ENCODE peak calls at places on chromosomes 1 and 21, in four cellular contexts. V, J, H and K are unnamed samples.
A peak's percentile ranks its signal among the peaks of the same experiment; 100 is the strongest.

GRCh38 chr21:35206141-35207125 is 157.3 kb upstream of the RUNX1 start:
- DNase-seq in V (peak; percentile 45), H (no peak), J (no peak), K (no peak)

GRCh38 chr1:18580087-18580486 is 50.6 kb upstream of the PAX7 start:
- DNase-seq in H (no peak), V (no peak), J (no peak), K (no peak)

GRCh38 chr1:221715321-221716169 is 26.3 kb downstream of the DUSP10 start:
- DNase-seq in J (no peak), V (no peak), H (no peak), K (no peak)

GRCh38 chr1:31760901-31761470 is 3.2 kb downstream of the ADGRB2 start:
- DNase-seq in J (peak; percentile 55), V (peak; percentile 65), H (no peak), K (no peak)

GRCh38 chr1:160579216-160579701 is at the start of gene CD84:
- DNase-seq in V (no peak), H (no peak), J (no peak), K (no peak)

GRCh38 chr1:6652986-6653385 is 28.3 kb downstream of the THAP3 start:
- DNase-seq in J (no peak), H (no peak), V (no peak), K (no peak)

GRCh38 chr21:41776778-41777177 is 9.9 kb upstream of the RIPK4 start:
- DNase-seq in J (no peak), V (no peak), H (no peak), K (no peak)

GRCh38 chr1:203271018-203271743 is 34.1 kb upstream of the BTG2 start:
- DNase-seq in H (peak; percentile 24), J (peak; percentile 93), V (peak; percentile 79), K (no peak)

GRCh38 chr1:201253906-201254624 is 29.2 kb upstream of the PKP1 start:
- DNase-seq in J (peak; percentile 19), V (no peak), H (no peak), K (no peak)

GRCh38 chr1:15100369-15101111 is 53.0 kb upstream of the TMEM51 start:
- DNase-seq in J (peak; percentile 62), H (no peak), V (peak; percentile 72), K (peak; percentile 8)

GRCh38 chr1:41681331-41682136 is 197.1 kb upstream of the EDN2 start:
- DNase-seq in H (no peak), V (no peak), J (no peak), K (no peak)

GRCh38 chr1:59295603-59296002 is 1.3 kb upstream of the FGGY start:
- DNase-seq in J (no peak), V (no peak), H (no peak), K (no peak)
- H3K4me3 ChIP-seq in J (peak overlapping the region; percentile 75), V (peak overlapping the region; percentile 39), H (peak overlapping the region; percentile 56), K (no peak overlapping the region)

GRCh38 chr1:29712275-29712633 is 475.9 kb downstream of the PTPRU start:
- DNase-seq in V (no peak), J (no peak), H (no peak), K (no peak)

GRCh38 chr1:29711582-29712274 is 475.4 kb downstream of the PTPRU start:
- DNase-seq in H (no peak), V (no peak), J (no peak), K (peak; percentile 93)

GRCh38 chr1:29716306-29716705 is 480.0 kb downstream of the PTPRU start:
- DNase-seq in J (no peak), V (no peak), H (no peak), K (no peak)

GRCh38 chr1:29712801-29713200 is 476.5 kb downstream of the PTPRU start:
- DNase-seq in H (no peak), J (no peak), V (no peak), K (no peak)

GRCh38 chr1:29713857-29714256 is 477.5 kb downstream of the PTPRU start:
- DNase-seq in V (no peak), H (no peak), J (no peak), K (no peak)
- TF ChIP-seq CTCF in V (peak; percentile 39), H (peak; percentile 38), J (peak; percentile 13), K (peak; percentile 58)

DNA sequence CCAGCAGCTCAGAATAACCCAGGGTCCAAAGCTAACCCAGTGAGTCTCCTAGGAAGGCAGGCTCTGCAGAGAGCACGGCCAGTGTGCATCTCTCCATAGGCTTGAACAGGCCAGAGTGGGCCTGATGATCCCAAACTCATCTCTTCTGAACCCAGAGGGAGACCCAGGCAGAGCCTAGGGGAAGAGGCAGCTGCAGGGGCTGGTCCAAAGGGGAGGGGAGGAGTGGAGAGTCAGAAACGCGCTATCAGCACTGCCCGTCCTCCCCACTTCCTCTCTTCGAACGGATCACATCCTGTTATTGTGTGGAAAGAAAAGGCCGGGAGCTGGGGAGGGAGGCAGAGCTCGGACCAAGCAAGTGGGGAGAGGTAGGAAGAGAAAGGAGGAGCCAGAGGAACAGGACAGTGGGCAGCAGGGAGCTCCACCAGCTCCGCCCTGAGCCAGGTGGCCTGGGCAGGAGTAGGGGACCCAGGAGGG is 20.2 kb downstream of the TAL1 start:
- DNase-seq in J (no peak), V (no peak), H (no peak), K (no peak)
- H3K4me3 ChIP-seq in J (no peak overlapping the region), V (no peak overlapping the region), H (no peak overlapping the region), K (no peak overlapping the region)

GRCh38 chr1:40630488-40631223 is 34.8 kb downstream of the RIMS3 start:
- DNase-seq in H (no peak), J (peak; percentile 82), V (peak; percentile 77), K (no peak)
- TF ChIP-seq CTCF in H (peak; percentile 66), J (peak; percentile 90), V (peak; percentile 64), K (peak; percentile 35)

DNA sequence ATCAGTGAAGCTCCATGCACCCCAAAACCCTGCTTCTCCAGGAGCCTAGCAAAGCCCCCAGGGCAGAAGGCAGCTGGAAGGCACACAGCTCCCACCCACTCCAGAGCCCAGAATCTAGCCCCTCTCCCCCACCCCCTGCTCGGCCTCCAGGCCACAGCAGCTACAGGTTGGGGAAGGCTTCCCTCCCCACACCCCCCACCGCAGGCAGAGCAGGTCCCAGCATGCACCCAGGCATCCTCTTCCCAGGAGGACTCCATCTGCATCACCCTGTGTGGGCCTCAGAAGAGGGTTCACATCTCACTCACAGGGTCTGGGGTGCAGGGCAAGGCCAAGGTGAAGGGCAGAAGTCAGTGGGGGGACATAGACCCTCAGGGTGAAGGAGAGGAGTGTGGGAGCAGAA is 719 bp downstream of the S100A14 start:
- DNase-seq in J (no peak), H (no peak), V (no peak), K (no peak)
- H3K4me3 ChIP-seq in J (no peak overlapping the region), H (no peak overlapping the region), V (no peak overlapping the region), K (no peak overlapping the region)

DNA sequence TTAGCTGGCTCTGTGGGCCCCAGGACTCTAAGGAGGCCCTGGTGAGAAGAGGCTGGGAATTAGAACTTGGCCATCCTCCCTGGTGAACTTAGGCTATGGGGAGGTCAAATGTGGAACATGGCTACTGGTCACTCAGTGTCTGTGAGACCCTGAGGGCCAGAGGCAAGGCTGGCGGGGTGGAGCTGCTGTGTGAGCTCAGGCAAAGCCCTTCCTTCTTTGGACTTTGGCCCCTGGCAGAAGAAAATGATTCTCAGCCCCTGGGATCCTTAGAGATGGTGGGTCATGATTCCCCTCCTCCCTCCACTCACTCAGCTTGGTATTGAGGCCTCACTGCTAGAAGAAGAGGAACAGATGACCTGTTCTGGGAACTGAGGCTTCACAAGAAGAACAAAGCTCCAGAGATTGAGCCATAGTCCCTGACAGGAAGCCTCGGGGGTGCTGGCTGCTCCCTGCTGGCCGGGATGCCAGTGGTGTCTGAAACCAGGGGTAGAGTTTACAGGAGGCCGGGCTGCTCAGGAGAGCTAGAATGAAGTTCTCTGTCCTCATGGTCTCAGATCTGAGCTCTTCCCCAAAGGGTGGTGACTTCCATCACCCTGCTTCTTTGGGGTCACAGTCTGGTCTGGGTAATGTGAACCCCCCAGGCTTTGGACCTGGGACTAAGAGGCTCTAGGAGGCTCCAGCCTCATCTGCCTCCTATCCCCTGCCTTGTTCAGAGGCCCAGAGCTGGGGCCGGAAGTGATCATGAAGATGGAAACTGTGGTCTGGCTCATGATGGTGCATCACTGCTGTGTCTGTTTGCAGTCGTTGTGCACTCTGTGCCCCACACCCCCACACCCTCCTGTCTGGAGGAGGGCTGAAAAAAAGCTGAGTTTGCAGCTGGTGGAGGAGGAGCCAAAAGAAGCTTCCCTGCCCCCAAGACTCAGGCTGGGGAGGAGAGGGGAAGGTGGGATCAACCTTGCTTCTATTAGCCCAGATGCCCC is 905 bp downstream of the BTBD19 start:
- DNase-seq in J (no peak), H (peak; percentile 33), V (no peak), K (no peak)
- TF ChIP-seq CTCF in J (no peak), H (no peak), V (peak; percentile 32), K (no peak)

GRCh38 chr1:159205225-159205624 is 550 bp downstream of the ACKR1 start:
- DNase-seq in H (no peak), V (peak; percentile 9), J (no peak), K (no peak)

GRCh38 chr1:159207774-159208459 is 3.2 kb downstream of the ACKR1 start:
- DNase-seq in V (peak; percentile 45), J (no peak), H (no peak), K (no peak)

GRCh38 chr1:159208460-159208825 is 3.8 kb downstream of the ACKR1 start:
- DNase-seq in V (peak; percentile 33), J (no peak), H (no peak), K (no peak)

GRCh38 chr1:159204791-159205141 is at the start of gene ACKR1:
- DNase-seq in V (no peak), J (no peak), H (no peak), K (no peak)

DNA sequence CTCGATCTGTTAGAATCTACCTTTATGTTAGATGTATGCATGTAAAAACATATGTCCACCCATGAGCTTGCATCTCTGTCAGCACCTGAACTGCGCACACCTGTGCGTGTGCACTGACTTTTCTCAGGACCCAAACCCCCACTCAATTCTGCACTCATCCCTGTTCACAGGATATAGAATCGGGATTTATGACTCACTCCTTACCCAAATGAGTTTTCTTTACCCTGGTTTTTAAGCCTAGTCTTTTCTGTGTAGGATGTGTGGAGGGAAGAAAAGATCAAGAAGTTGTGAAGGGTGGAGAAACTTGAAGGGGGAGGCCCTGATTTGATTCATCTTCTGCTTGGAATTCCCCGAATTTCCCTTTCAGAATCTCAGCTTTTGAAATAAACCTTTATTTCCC is 2.4 kb downstream of the ACKR1 start:
- DNase-seq in J (no peak), V (no peak), H (no peak), K (no peak)
- H3K4me3 ChIP-seq in J (no peak overlapping the region), V (no peak overlapping the region), H (no peak overlapping the region), K (no peak overlapping the region)